ENCODE peak calls at places on chromosome 13, in six cellular contexts. W, F, I, N, D and A are unnamed samples.

GRCh38 chr13:49620170-49620621 is 8.1 kb upstream of the ARL11 start:
- DNase-seq in W (no peak), F (no peak), I (no peak), N (no peak), D (no peak), A (no peak)

GRCh38 chr13:110301606-110302131 is 5.3 kb downstream of the COL4A1 start:
- DNase-seq in W (no peak), F (peak), I (no peak), N (no peak), D (no peak), A (no peak)

GRCh38 chr13:37429976-37430375 is 168.6 kb downstream of the POSTN start:
- DNase-seq in W (no peak), F (peak), I (no peak), N (no peak), D (no peak), A (no peak)

GRCh38 chr13:106156468-106156867 is 379.0 kb downstream of the EFNB2 start:
- DNase-seq in W (no peak), F (peak), I (no peak), N (peak), D (no peak), A (no peak)

GRCh38 chr13:42112864-42113263 is 64.4 kb downstream of the DGKH start:
- DNase-seq in W (no peak), F (no peak), I (no peak), N (no peak), D (no peak), A (no peak)

GRCh38 chr13:85982102-85982501 is 182.9 kb upstream of the SLITRK6 start:
- DNase-seq in W (no peak), F (no peak), I (no peak), N (no peak), D (no peak), A (no peak)

GRCh38 chr13:112990783-112991182 is 21.8 kb downstream of the MCF2L start:
- DNase-seq in W (no peak), F (no peak), I (no peak), N (peak), D (peak), A (no peak)

GRCh38 chr13:60646600-60646999 is 249.6 kb downstream of the TDRD3 start:
- DNase-seq in W (no peak), F (no peak), I (no peak), N (no peak), D (no peak), A (no peak)

GRCh38 chr13:48156466-48156865 is 61.6 kb upstream of the MED4 start:
- DNase-seq in W (no peak), F (no peak), I (no peak), N (no peak), D (no peak), A (peak)

GRCh38 chr13:75359266-75359665 is 122.7 kb downstream of the TBC1D4 start:
- DNase-seq in W (no peak), F (peak), I (no peak), N (no peak), D (no peak), A (no peak)

GRCh38 chr13:25440081-25440480 is 68.3 kb downstream of the ATP8A2 start:
- DNase-seq in W (no peak), F (no peak), I (no peak), N (no peak), D (peak), A (peak)

GRCh38 chr13:67520886-67521285 is 290.8 kb upstream of the PCDH9 start:
- DNase-seq in W (no peak), F (no peak), I (no peak), N (no peak), D (peak), A (peak)

GRCh38 chr13:59906413-59907027 is 257.2 kb downstream of the DIAPH3 start:
- DNase-seq in W (no peak), F (peak), I (peak), N (no peak), D (peak), A (peak)

GRCh38 chr13:32537580-32538233 is 888 bp downstream of the N4BP2L2 start:
- DNase-seq in W (no peak), F (no peak), I (no peak), N (no peak), D (peak), A (no peak)

GRCh38 chr13:25167349-25167748 is 4.7 kb downstream of the AMER2 start:
- DNase-seq in W (no peak), F (no peak), I (no peak), N (no peak), D (no peak), A (no peak)

GRCh38 chr13:46134961-46135522 is 30.2 kb upstream of the CPB2 start:
- DNase-seq in W (no peak), F (no peak), I (no peak), N (peak), D (no peak), A (no peak)

GRCh38 chr13:29593605-29594297 is 1.7 kb downstream of the SLC7A1 start:
- DNase-seq in W (no peak), F (no peak), I (no peak), N (no peak), D (peak), A (no peak)

GRCh38 chr13:87123987-87124784 is 547.0 kb upstream of the SLITRK5 start:
- DNase-seq in W (peak), F (peak), I (no peak), N (peak), D (peak), A (peak)

GRCh38 chr13:94195715-94196114 is 283.8 kb downstream of the DCT start:
- DNase-seq in W (no peak), F (peak), I (no peak), N (no peak), D (no peak), A (no peak)

GRCh38 chr13:42083138-42083770 is 34.8 kb downstream of the DGKH start:
- DNase-seq in W (no peak), F (no peak), I (no peak), N (no peak), D (no peak), A (no peak)

GRCh38 chr13:52846567-52847321 is 1.7 kb downstream of the PCDH8 start:
- DNase-seq in W (no peak), F (peak), I (no peak), N (no peak), D (no peak), A (no peak)

GRCh38 chr13:111328803-111329410 is 8.5 kb downstream of the TEX29 start:
- DNase-seq in W (no peak), F (no peak), I (no peak), N (no peak), D (no peak), A (no peak)

GRCh38 chr13:23753523-23753922 is 135.7 kb downstream of the MIPEP start:
- DNase-seq in W (no peak), F (peak), I (peak), N (peak), D (no peak), A (no peak)

GRCh38 chr13:30421093-30422055 is 919 bp upstream of the UBE2L5 start:
- DNase-seq in W (no peak), F (peak), I (peak), N (peak), D (peak), A (peak)

GRCh38 chr13:104327217-104327616 is 1261.0 kb upstream of the SLC10A2 start:
- DNase-seq in W (no peak), F (no peak), I (no peak), N (no peak), D (no peak), A (no peak)

GRCh38 chr13:111202745-111203144 is 87.6 kb downstream of the ARHGEF7 start:
- DNase-seq in W (peak), F (peak), I (no peak), N (no peak), D (peak), A (peak)

GRCh38 chr13:66348745-66349720 is 881.1 kb downstream of the PCDH9 start:
- DNase-seq in W (no peak), F (no peak), I (no peak), N (no peak), D (no peak), A (no peak)

GRCh38 chr13:43804461-43805070 is 17.8 kb upstream of the ENOX1 start:
- DNase-seq in W (peak), F (peak), I (no peak), N (peak), D (peak), A (peak)

GRCh38 chr13:91381371-91381770 is 17.1 kb upstream of the GPC5 start:
- DNase-seq in W (peak), F (peak), I (no peak), N (no peak), D (peak), A (peak)

GRCh38 chr13:97194473-97194872 is 27.7 kb upstream of the MBNL2 start:
- DNase-seq in W (no peak), F (peak), I (no peak), N (peak), D (peak), A (no peak)

GRCh38 chr13:47999973-48000372 is 1.1 kb downstream of the SUCLA2 start:
- DNase-seq in W (no peak), F (no peak), I (no peak), N (no peak), D (no peak), A (peak)

GRCh38 chr13:21074601-21075302 is 13.4 kb upstream of the LATS2 start:
- DNase-seq in W (no peak), F (peak), I (no peak), N (no peak), D (no peak), A (peak)

GRCh38 chr13:91988331-91988730 is 589.9 kb downstream of the GPC5 start:
- DNase-seq in W (no peak), F (no peak), I (no peak), N (no peak), D (no peak), A (no peak)